ENCODE peak calls at places on chromosomes 12 and 14, in seven cellular contexts. R is substantia nigra, L is coronary artery, N is vagina, E is endothelial cell of umbilical vein, K is mesendoderm, U is ovary. D is an unnamed sample.

GRCh38 chr12:84996759-84997158 is 39.3 kb downstream of the TSPAN19 start:
- DNase-seq in N (no peak), K (no peak), U (no peak), R (no peak), E (no peak), L (no peak), D (no peak)

GRCh38 chr12:116236148-116236731 is 41.3 kb downstream of the MED13L start:
- DNase-seq in E (peak), R (peak), N (no peak), L (no peak), K (peak), U (peak), D (no peak)

GRCh38 chr12:6053541-6053940 is 70.9 kb downstream of the VWF start:
- DNase-seq in R (no peak), E (peak), K (peak), U (no peak), L (no peak), N (no peak), D (no peak)

GRCh38 chr14:61107148-61107641 is 126.2 kb downstream of the SLC38A6 start:
- DNase-seq in L (no peak), U (peak), K (no peak), E (no peak), R (no peak), N (no peak), D (no peak)

GRCh38 chr12:101671157-101671791 is 26.2 kb upstream of the CHPT1 start:
- DNase-seq in K (no peak), N (no peak), L (no peak), R (no peak), U (no peak), E (no peak), D (no peak)

GRCh38 chr12:5556033-5556614 is 124.2 kb downstream of the NTF3 start:
- DNase-seq in L (no peak), E (no peak), R (no peak), K (peak), N (no peak), U (no peak), D (no peak)

GRCh38 chr14:60356921-60357550 is 108.0 kb downstream of the PPM1A start:
- DNase-seq in K (peak), R (no peak), N (no peak), L (no peak), E (no peak), U (no peak), D (no peak)

GRCh38 chr14:76678244-76678643 is 83.0 kb upstream of the VASH1 start:
- DNase-seq in L (no peak), N (no peak), R (no peak), U (no peak), E (no peak), K (no peak), D (no peak)

GRCh38 chr12:96034631-96035282 is 630 bp downstream of the LTA4H start:
- DNase-seq in N (no peak), E (peak), U (peak), R (peak), K (peak), L (no peak), D (no peak)

GRCh38 chr14:103094406-103095209 is at the start of gene EXOC3L4:
- DNase-seq in L (no peak), N (no peak), R (no peak), E (no peak), K (no peak), U (no peak), D (no peak)

GRCh38 chr12:102965281-102966155 is 8.0 kb downstream of the ASCL1 start:
- DNase-seq in K (no peak), L (no peak), N (no peak), U (no peak), R (no peak), E (no peak), D (peak)

GRCh38 chr14:79293482-79293881 is 917.8 kb downstream of the DIO2 start:
- DNase-seq in R (no peak), K (no peak), E (no peak), U (no peak), L (no peak), N (no peak), D (no peak)

GRCh38 chr12:76144253-76144564 is 59.7 kb upstream of the NAP1L1 start:
- DNase-seq in N (no peak), U (no peak), K (no peak), E (peak), L (no peak), R (no peak), D (no peak)

GRCh38 chr14:76287063-76287462 is 88.9 kb upstream of the ESRRB start:
- DNase-seq in L (no peak), N (no peak), U (no peak), R (no peak), K (no peak), E (no peak), D (no peak)

GRCh38 chr14:76938092-76938500 is 90.4 kb downstream of the IRF2BPL start:
- DNase-seq in N (no peak), L (no peak), K (no peak), U (no peak), E (no peak), R (no peak), D (no peak)

GRCh38 chr14:42869681-42870080 is 1263.0 kb downstream of the LRFN5 start:
- DNase-seq in U (no peak), E (no peak), L (no peak), K (no peak), N (no peak), R (no peak), D (no peak)

GRCh38 chr14:69044965-69045555 is 66.0 kb upstream of the ACTN1 start:
- DNase-seq in K (no peak), E (peak), R (no peak), L (peak), N (no peak), U (peak), D (no peak)

GRCh38 chr12:32312049-32312670 is 87.2 kb upstream of the FGD4 start:
- DNase-seq in L (no peak), E (peak), U (no peak), R (no peak), K (peak), N (no peak), D (no peak)

GRCh38 chr14:58668848-58669480 is 31.2 kb downstream of the DACT1 start:
- DNase-seq in E (no peak), N (no peak), K (peak), R (no peak), U (no peak), L (no peak), D (no peak)

GRCh38 chr14:94050231-94050880 is 24.2 kb downstream of the OTUB2 start:
- DNase-seq in E (no peak), R (no peak), N (peak), U (peak), L (peak), K (no peak), D (no peak)

GRCh38 chr14:34172052-34172451 is 221.2 kb upstream of the EGLN3 start:
- DNase-seq in L (no peak), K (no peak), E (no peak), U (no peak), R (no peak), N (no peak), D (no peak)

GRCh38 chr14:103545915-103546650 is 16.4 kb downstream of the BAG5 start:
- DNase-seq in N (no peak), U (peak), E (no peak), K (no peak), R (no peak), L (no peak), D (no peak)

GRCh38 chr12:66379613-66380012 is 77.3 kb downstream of the HELB start:
- DNase-seq in K (no peak), U (no peak), N (no peak), E (no peak), R (no peak), L (no peak), D (no peak)

GRCh38 chr12:11795910-11796459 is 146.5 kb downstream of the ETV6 start:
- DNase-seq in N (no peak), U (no peak), K (peak), L (no peak), E (peak), R (no peak), D (no peak)

GRCh38 chr14:55600784-55601561 is 21.0 kb downstream of the KTN1 start:
- DNase-seq in K (no peak), L (no peak), U (no peak), N (no peak), R (no peak), E (peak), D (no peak)

GRCh38 chr12:124864326-124864752 is 675 bp upstream of the SCARB1 start:
- DNase-seq in E (no peak), L (no peak), R (no peak), N (no peak), K (no peak), U (no peak), D (no peak)
- H3K27ac ChIP-seq in E (peak), L (peak), R (peak), N (peak), K (no peak), U (peak), D (peak)

GRCh38 chr12:123043536-123044001 is 63.1 kb downstream of the ARL6IP4 start:
- DNase-seq in K (peak), U (peak), L (peak), R (peak), E (peak), N (no peak), D (no peak)
- H3K27ac ChIP-seq in K (peak), U (peak), L (peak), R (no peak), E (no peak), N (peak), D (no peak)

GRCh38 chr12:88577537-88577936 is 2.7 kb downstream of the KITLG start:
- DNase-seq in N (no peak), R (no peak), E (peak), L (no peak), K (peak), U (no peak), D (no peak)
- H3K27ac ChIP-seq in N (peak), R (no peak), E (no peak), L (peak), K (no peak), U (no peak), D (no peak)

GRCh38 chr12:26187014-26187413 is 8.4 kb upstream of the SSPN start:
- DNase-seq in R (no peak), E (no peak), U (no peak), L (no peak), N (no peak), K (no peak), D (no peak)
- H3K27ac ChIP-seq in R (no peak), E (no peak), U (no peak), L (no peak), N (no peak), K (no peak), D (no peak)

GRCh38 chr12:53235742-53236442 is 3.9 kb upstream of the RARG start:
- DNase-seq in R (no peak), E (no peak), L (no peak), N (no peak), U (no peak), K (peak), D (no peak)
- H3K27ac ChIP-seq in R (no peak), E (no peak), L (peak), N (no peak), U (no peak), K (peak), D (no peak)

DNA sequence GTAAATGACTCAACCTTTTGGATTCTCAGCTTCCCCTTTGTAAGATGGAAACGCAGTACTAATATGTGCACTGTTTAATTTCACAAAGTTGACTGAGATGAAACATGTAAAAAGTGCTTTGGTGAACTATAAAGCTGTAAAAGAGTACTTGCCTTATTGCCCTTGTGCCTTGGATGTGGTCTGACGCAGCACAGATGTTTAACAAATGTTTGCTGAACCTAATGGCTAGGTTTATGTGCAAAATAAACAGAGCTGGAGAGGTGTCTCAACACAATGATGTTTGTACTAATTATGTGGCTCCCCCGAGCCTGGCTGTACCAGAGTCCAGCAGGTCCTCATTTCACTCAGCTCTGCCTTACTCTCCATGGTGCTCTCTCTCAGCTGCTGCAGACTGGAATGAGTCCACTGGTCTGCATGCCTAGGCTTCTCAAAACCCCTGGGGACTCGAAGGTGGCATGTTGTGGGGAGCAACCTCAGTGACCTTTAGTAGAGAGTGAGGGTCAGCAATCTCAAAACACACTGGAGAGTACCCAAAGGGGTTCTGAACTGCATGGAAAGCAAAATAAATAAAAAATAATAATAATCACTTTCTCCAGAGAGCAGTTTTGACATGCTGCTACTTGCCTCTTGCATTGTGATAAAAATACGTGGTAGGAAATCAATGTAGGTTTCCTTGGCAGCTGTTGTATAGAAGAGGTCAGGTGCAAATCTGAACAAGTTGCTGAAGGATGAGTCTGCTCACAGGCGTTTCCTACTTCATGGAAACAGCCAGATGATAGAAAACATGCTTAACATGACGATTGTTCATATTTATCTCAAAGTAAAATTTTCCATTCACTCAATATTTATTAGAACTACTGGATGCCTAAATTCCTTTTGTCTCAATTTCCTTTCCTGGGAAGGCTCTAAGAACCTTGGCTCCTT is 8.5 kb upstream of the AMIGO2 start:
- DNase-seq in K (no peak), N (no peak), E (peak), L (no peak), R (no peak), U (no peak), D (no peak)
- H3K27ac ChIP-seq in K (no peak), N (peak), E (peak), L (peak), R (no peak), U (no peak), D (no peak)